ENCODE peak calls at places on chromosomes 5 and 9, in ten cellular contexts. P, S, V, R, T, D, I, M, X and A are unnamed samples. For H3K79me2, the result is how much of the 10 kb centered on the place peaks cover.

GRCh38 chr5:172648008-172648359 is 6.9 kb downstream of the NEURL1B start:
- DNase-seq in R (no peak), P (no peak), I (no peak), V (no peak), T (no peak), S (no peak), D (peak), X (peak), M (peak), A (peak)

GRCh38 chr5:116424951-116425350 is 149.7 kb downstream of the SEMA6A start:
- DNase-seq in P (no peak), I (no peak), V (no peak), M (no peak), R (no peak), S (no peak), T (no peak), X (no peak), D (no peak), A (no peak)

GRCh38 chr9:92463989-92464388 is 18.3 kb downstream of the ASPN start:
- DNase-seq in I (no peak), M (peak), P (no peak), S (no peak), D (peak), X (no peak), V (peak), R (peak), T (no peak), A (no peak)

GRCh38 chr5:109655841-109656240 is 33.9 kb upstream of the MAN2A1 start:
- DNase-seq in M (peak), D (no peak), V (no peak), R (peak), X (no peak), S (no peak), T (no peak), I (no peak), P (no peak), A (no peak)

GRCh38 chr9:81613002-81613750 is 76.2 kb downstream of the TLE1 start:
- DNase-seq in M (no peak), V (peak), P (no peak), X (no peak), D (peak), R (no peak), T (no peak), S (no peak), I (peak), A (no peak)

GRCh38 chr9:38482918-38483592 is 58.8 kb upstream of the IGFBPL1 start:
- DNase-seq in S (peak), D (peak), M (peak), P (no peak), R (peak), X (peak), I (no peak), T (no peak), V (no peak), A (peak)

GRCh38 chr9:128243486-128244415 is 32.1 kb downstream of the GOLGA2 start:
- DNase-seq in S (no peak), D (peak), R (no peak), T (no peak), V (peak), I (no peak), P (no peak), M (no peak), X (no peak), A (no peak)

GRCh38 chr5:132850066-132850465 is 16.2 kb downstream of the GDF9 start:
- DNase-seq in R (no peak), S (no peak), V (no peak), I (no peak), M (no peak), T (no peak), D (no peak), X (no peak), P (no peak), A (no peak)

GRCh38 chr5:137649228-137649890 is 86.5 kb downstream of the KLHL3 start:
- DNase-seq in I (no peak), R (no peak), V (peak), X (no peak), P (no peak), M (no peak), D (peak), T (no peak), S (no peak), A (no peak)

GRCh38 chr9:115847245-115847644 is 306.3 kb upstream of the PAPPA start:
- DNase-seq in P (no peak), T (no peak), M (peak), D (no peak), X (no peak), I (no peak), R (peak), V (peak), S (no peak), A (no peak)

GRCh38 chr5:66337827-66338226 is 193.7 kb downstream of the SREK1 start:
- DNase-seq in X (no peak), D (no peak), M (no peak), R (no peak), S (peak), T (no peak), I (no peak), P (peak), V (no peak), A (no peak)

GRCh38 chr5:53479656-53480473 is 564 bp upstream of the FST start:
- DNase-seq in M (peak), X (no peak), R (peak), S (peak), I (no peak), T (no peak), P (peak), V (peak), D (peak), A (no peak)

GRCh38 chr5:30401479-30402058 is 791.9 kb upstream of the CDH6 start:
- DNase-seq in M (peak), I (no peak), R (peak), S (peak), T (no peak), P (peak), X (no peak), D (peak), V (peak), A (no peak)

GRCh38 chr5:34767127-34767526 is 71.8 kb upstream of the TTC23L start:
- DNase-seq in D (no peak), T (no peak), X (no peak), M (no peak), S (no peak), V (no peak), R (no peak), P (no peak), I (peak), A (no peak)

GRCh38 chr9:18608371-18608770 is 134.4 kb downstream of the ADAMTSL1 start:
- DNase-seq in T (no peak), I (no peak), D (no peak), V (no peak), R (no peak), S (no peak), P (no peak), M (no peak), X (no peak), A (no peak)

GRCh38 chr9:92483896-92484545 is 1.7 kb upstream of the ASPN start:
- DNase-seq in S (no peak), P (no peak), M (no peak), T (no peak), X (no peak), D (no peak), V (peak), I (peak), R (peak), A (no peak)

GRCh38 chr5:127940854-127941253 is 142.7 kb upstream of the SLC12A2 start:
- DNase-seq in S (no peak), T (no peak), V (no peak), X (no peak), M (no peak), R (no peak), P (no peak), I (no peak), D (no peak), A (no peak)

GRCh38 chr9:8036914-8037524 is 237.4 kb upstream of the DMAC1 start:
- DNase-seq in M (no peak), X (no peak), T (no peak), R (no peak), S (no peak), P (no peak), I (no peak), V (no peak), D (no peak), A (no peak)

GRCh38 chr9:120571443-120572257 is 8.3 kb downstream of the CDK5RAP2 start:
- DNase-seq in R (no peak), M (no peak), T (no peak), I (no peak), X (no peak), D (peak), V (peak), P (no peak), S (no peak), A (no peak)

GRCh38 chr9:96139592-96140251 is 162.3 kb downstream of the HSD17B3 start:
- DNase-seq in M (peak), X (no peak), P (no peak), T (no peak), R (peak), D (peak), V (peak), I (peak), S (no peak), A (no peak)

GRCh38 chr9:81789751-81790150 is 100.4 kb upstream of the TLE1 start:
- DNase-seq in P (no peak), I (no peak), V (no peak), M (no peak), S (no peak), T (no peak), R (no peak), X (no peak), D (no peak), A (no peak)

GRCh38 chr9:70563437-70564204 is 149.2 kb upstream of the KLF9 start:
- DNase-seq in I (no peak), T (peak), D (no peak), X (no peak), V (peak), R (no peak), P (no peak), M (peak), S (no peak), A (no peak)

GRCh38 chr9:78940121-78940855 is 631.5 kb upstream of the TLE4 start:
- DNase-seq in S (no peak), X (no peak), R (no peak), T (no peak), P (no peak), V (no peak), M (no peak), I (no peak), D (no peak), A (no peak)

GRCh38 chr5:154729613-154730012 is 25.6 kb upstream of the LARP1 start:
- DNase-seq in P (no peak), S (no peak), T (no peak), R (no peak), M (no peak), X (no peak), I (no peak), D (no peak), V (peak), A (no peak)

GRCh38 chr5:72160299-72160698 is 53.0 kb downstream of the MAP1B start:
- DNase-seq in P (no peak), S (no peak), R (no peak), M (peak), V (peak), I (peak), X (no peak), T (no peak), D (no peak), A (no peak)
- H3K4me2 ChIP-seq in P (no peak), S (no peak), R (no peak), M (no peak), V (peak), I (no peak), X (no peak), T (no peak), D (no peak), A (no peak)

GRCh38 chr5:1644810-1645571 is 121.2 kb upstream of the LPCAT1 start:
- DNase-seq in P (peak), T (peak), R (peak), I (peak), S (peak), M (peak), V (peak), X (peak), D (peak), A (peak)
- TF ChIP-seq EZH2 in P (peak), T (no peak), R (no peak), I (peak), S (peak), M (peak), V (peak), X (peak), D (peak), A (no peak)

GRCh38 chr9:37456808-37457207 is 8.4 kb downstream of the ZBTB5 start:
- DNase-seq in V (no peak), I (no peak), S (no peak), M (no peak), R (no peak), P (no peak), T (no peak), D (no peak), X (no peak), A (no peak)

GRCh38 chr9:37454238-37454637 is 11.0 kb downstream of the ZBTB5 start:
- DNase-seq in T (no peak), X (no peak), V (no peak), M (no peak), R (peak), I (no peak), S (no peak), D (no peak), P (no peak), A (no peak)

GRCh38 chr9:37452611-37453010 is 12.6 kb downstream of the ZBTB5 start:
- DNase-seq in P (no peak), T (no peak), R (no peak), I (no peak), M (no peak), D (no peak), X (no peak), V (no peak), S (no peak), A (no peak)

GRCh38 chr9:37453827-37454226 is 11.4 kb downstream of the ZBTB5 start:
- DNase-seq in M (peak), V (no peak), S (no peak), X (no peak), D (no peak), T (no peak), P (no peak), R (peak), I (no peak), A (peak)

GRCh38 chr9:37455884-37456647 is 9.2 kb downstream of the ZBTB5 start:
- DNase-seq in R (peak), M (peak), T (no peak), I (no peak), V (no peak), X (no peak), P (no peak), S (no peak), D (no peak), A (no peak)
- H3K79me2 ChIP-seq in R (half or more), M (half or more), T (half or more), I (half or more), V (under half), X (half or more), P (half or more), S (half or more), D (half or more), A (half or more)

DNA sequence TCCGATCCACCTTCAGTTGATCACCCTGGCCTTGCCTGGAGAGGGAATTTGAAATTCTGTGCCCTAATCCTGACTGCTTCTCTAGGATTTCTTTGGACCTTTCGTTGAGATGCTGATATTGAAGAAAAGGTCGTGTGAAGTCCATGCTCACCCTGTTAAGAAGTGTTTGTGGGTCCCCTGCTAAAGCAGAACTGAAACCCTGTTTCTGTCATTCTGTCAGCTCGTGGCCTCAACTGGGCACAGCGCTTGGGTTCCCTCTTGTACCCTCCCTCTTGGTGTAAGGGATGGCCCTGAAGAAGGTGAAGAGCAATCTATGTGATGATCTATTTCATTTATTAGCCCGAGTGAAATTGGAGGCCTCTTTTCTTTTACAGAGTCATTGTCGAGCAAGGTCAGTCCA is 55.9 kb downstream of the WWC1 start:
- DNase-seq in I (no peak), M (no peak), X (no peak), T (no peak), S (no peak), P (no peak), V (no peak), D (no peak), R (no peak), A (no peak)
- H3K4me2 ChIP-seq in I (no peak), M (no peak), X (no peak), T (no peak), S (peak), P (no peak), V (no peak), D (peak), R (peak), A (peak)

GRCh38 chr5:176876506-176877431 is 22.4 kb downstream of the HK3 start:
- DNase-seq in T (peak), X (no peak), I (no peak), R (no peak), V (no peak), M (no peak), P (no peak), S (no peak), D (no peak), A (no peak)
- TF ChIP-seq EZH2 in T (no peak), X (no peak), I (no peak), R (no peak), V (no peak), M (no peak), P (no peak), S (no peak), D (no peak), A (no peak)

DNA sequence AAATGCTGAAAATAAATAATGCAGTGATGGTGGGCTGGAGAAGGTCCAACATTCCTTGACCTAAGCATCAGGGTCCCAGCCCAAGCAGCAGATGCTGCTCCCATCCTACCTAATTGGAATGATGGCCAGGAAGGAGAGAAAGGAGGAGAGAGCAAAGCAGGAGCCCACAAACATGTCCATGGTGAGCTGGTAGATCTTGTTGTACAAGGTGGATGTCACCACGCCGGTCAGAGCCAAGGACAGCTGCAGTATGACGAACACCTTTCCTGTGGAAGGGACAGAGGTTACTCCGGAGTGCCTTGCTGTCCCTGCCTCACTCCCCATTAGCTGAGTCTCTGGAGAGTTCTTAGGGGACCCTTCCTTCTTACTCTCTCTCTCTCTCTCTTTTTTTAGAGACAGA is 4.3 kb downstream of the SLC46A2 start:
- DNase-seq in R (no peak), S (no peak), V (no peak), X (no peak), I (no peak), P (no peak), M (no peak), T (no peak), D (no peak), A (no peak)
- H3K79me2 ChIP-seq in R (under half), S (under half), V (under half), X (under half), I (under half), P (under half), M (under half), T (under half), D (under half), A (under half)

GRCh38 chr5:156913719-156914370 is 49.2 kb downstream of the TIMD4 start:
- DNase-seq in M (no peak), I (no peak), R (no peak), S (peak), T (no peak), D (no peak), X (no peak), V (no peak), P (peak), A (no peak)
- H3K4me2 ChIP-seq in M (no peak), I (no peak), R (no peak), S (peak), T (no peak), D (no peak), X (no peak), V (no peak), P (peak), A (no peak)